ENCODE peak calls at places on chromosomes 16 and 17, in seven cellular contexts. One of them, this sample, is unnamed. For H3K9me3 and H3K4me1, the result is how much of the 10 kb centered on the place peaks cover.

GRCh38 chr16:27838536-27839175 is 224.9 kb downstream of the GSG1L start:
- DNase-seq in ascending aorta: no peak
- DNase-seq in colonic mucosa: no peak
- DNase-seq in adrenal gland: no peak
- DNase-seq in stomach: no peak
- DNase-seq in A549: no peak
- DNase-seq in cardiac muscle cell: no peak
- DNase-seq in this sample: no peak

GRCh38 chr16:17138801-17139200 is 332.0 kb downstream of the XYLT1 start:
- DNase-seq in ascending aorta: no peak
- DNase-seq in colonic mucosa: no peak
- DNase-seq in cardiac muscle cell: no peak
- DNase-seq in stomach: no peak
- DNase-seq in A549: no peak
- DNase-seq in adrenal gland: no peak
- DNase-seq in this sample: no peak

GRCh38 chr17:71764507-71764906 is 356.3 kb upstream of the SOX9 start:
- DNase-seq in adrenal gland: peak
- DNase-seq in stomach: no peak
- DNase-seq in ascending aorta: no peak
- DNase-seq in cardiac muscle cell: peak
- DNase-seq in A549: peak
- DNase-seq in colonic mucosa: peak
- DNase-seq in this sample: no peak

GRCh38 chr16:66553223-66553622 is 847 bp downstream of the CKLF start:
- DNase-seq in cardiac muscle cell: no peak
- DNase-seq in adrenal gland: no peak
- DNase-seq in stomach: peak
- DNase-seq in A549: no peak
- DNase-seq in ascending aorta: no peak
- DNase-seq in colonic mucosa: peak
- DNase-seq in this sample: peak

GRCh38 chr17:32159586-32160438 is 17.5 kb downstream of the RHOT1 start:
- DNase-seq in stomach: no peak
- DNase-seq in ascending aorta: no peak
- DNase-seq in cardiac muscle cell: no peak
- DNase-seq in adrenal gland: no peak
- DNase-seq in A549: no peak
- DNase-seq in colonic mucosa: no peak
- DNase-seq in this sample: no peak

GRCh38 chr17:11608396-11608795 is 10.1 kb downstream of the DNAH9 start:
- DNase-seq in adrenal gland: peak
- DNase-seq in A549: peak
- DNase-seq in cardiac muscle cell: peak
- DNase-seq in stomach: peak
- DNase-seq in ascending aorta: no peak
- DNase-seq in colonic mucosa: peak
- DNase-seq in this sample: no peak

GRCh38 chr16:68737046-68737729 is at the start of gene CDH1:
- DNase-seq in A549: no peak
- DNase-seq in adrenal gland: no peak
- DNase-seq in ascending aorta: no peak
- DNase-seq in colonic mucosa: peak
- DNase-seq in cardiac muscle cell: no peak
- DNase-seq in stomach: peak
- DNase-seq in this sample: peak

GRCh38 chr16:85123891-85124635 is 11.8 kb upstream of the CIBAR2 start:
- DNase-seq in A549: peak
- DNase-seq in cardiac muscle cell: peak
- DNase-seq in stomach: no peak
- DNase-seq in ascending aorta: peak
- DNase-seq in colonic mucosa: no peak
- DNase-seq in adrenal gland: peak
- DNase-seq in this sample: no peak

GRCh38 chr16:73131153-73131862 is 83.4 kb upstream of the ZFHX3 start:
- DNase-seq in stomach: no peak
- DNase-seq in colonic mucosa: no peak
- DNase-seq in A549: no peak
- DNase-seq in cardiac muscle cell: no peak
- DNase-seq in adrenal gland: no peak
- DNase-seq in ascending aorta: no peak
- DNase-seq in this sample: no peak

GRCh38 chr17:15920758-15921239 is 24.1 kb upstream of the ADORA2B start:
- DNase-seq in stomach: no peak
- DNase-seq in A549: peak
- DNase-seq in adrenal gland: no peak
- DNase-seq in cardiac muscle cell: peak
- DNase-seq in ascending aorta: no peak
- DNase-seq in colonic mucosa: no peak
- DNase-seq in this sample: no peak

GRCh38 chr17:74235040-74235581 is 21.7 kb downstream of the TTYH2 start:
- DNase-seq in ascending aorta: no peak
- DNase-seq in A549: no peak
- DNase-seq in stomach: no peak
- DNase-seq in cardiac muscle cell: no peak
- DNase-seq in colonic mucosa: no peak
- DNase-seq in adrenal gland: no peak
- DNase-seq in this sample: no peak

GRCh38 chr16:85832578-85833539 is 33.4 kb downstream of the COX4I1 start:
- DNase-seq in A549: no peak
- DNase-seq in stomach: no peak
- DNase-seq in adrenal gland: no peak
- DNase-seq in colonic mucosa: no peak
- DNase-seq in ascending aorta: no peak
- DNase-seq in cardiac muscle cell: no peak
- DNase-seq in this sample: no peak

GRCh38 chr17:27612160-27612767 is 18.7 kb upstream of the LGALS9 start:
- DNase-seq in stomach: no peak
- DNase-seq in colonic mucosa: no peak
- DNase-seq in adrenal gland: no peak
- DNase-seq in ascending aorta: no peak
- DNase-seq in cardiac muscle cell: no peak
- DNase-seq in A549: no peak
- DNase-seq in this sample: no peak

GRCh38 chr17:50153650-50154575 is 3.4 kb upstream of the PPP1R9B start:
- DNase-seq in adrenal gland: peak
- DNase-seq in cardiac muscle cell: peak
- DNase-seq in colonic mucosa: no peak
- DNase-seq in A549: no peak
- DNase-seq in stomach: peak
- DNase-seq in ascending aorta: peak
- DNase-seq in this sample: no peak

GRCh38 chr17:15109608-15110007 is 155.5 kb downstream of the PMP22 start:
- DNase-seq in colonic mucosa: no peak
- DNase-seq in stomach: no peak
- DNase-seq in cardiac muscle cell: no peak
- DNase-seq in adrenal gland: no peak
- DNase-seq in A549: no peak
- DNase-seq in ascending aorta: no peak
- DNase-seq in this sample: no peak

GRCh38 chr16:69563605-69564580 is 1.9 kb upstream of the NFAT5 start:
- DNase-seq in cardiac muscle cell: peak
- DNase-seq in A549: peak
- DNase-seq in colonic mucosa: peak
- DNase-seq in adrenal gland: no peak
- DNase-seq in ascending aorta: no peak
- DNase-seq in stomach: no peak
- DNase-seq in this sample: peak

DNA sequence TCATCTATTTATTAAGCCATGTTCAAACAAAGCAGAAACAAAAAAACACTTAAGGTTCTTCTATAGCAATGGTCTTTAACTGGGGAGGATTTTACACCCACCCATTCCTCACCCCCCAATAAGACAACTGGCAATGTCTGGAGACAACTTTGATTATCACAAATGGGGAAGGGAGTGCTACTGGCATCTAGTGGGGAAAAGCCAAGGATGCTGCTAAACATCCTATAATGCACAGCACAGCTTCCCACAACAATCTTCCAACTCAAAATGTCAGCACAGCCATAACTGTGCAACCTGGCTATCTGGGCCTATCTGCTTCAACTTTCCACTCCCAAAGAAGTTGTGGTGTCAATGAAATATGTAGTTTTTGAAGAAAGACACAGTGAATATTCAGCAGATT is 1044.4 kb downstream of the CDH8 start:
- DNase-seq in cardiac muscle cell: no peak
- DNase-seq in colonic mucosa: no peak
- DNase-seq in adrenal gland: no peak
- DNase-seq in ascending aorta: no peak
- DNase-seq in stomach: no peak
- DNase-seq in A549: no peak
- DNase-seq in this sample: no peak
- H3K9me3 ChIP-seq in cardiac muscle cell: under half
- H3K9me3 ChIP-seq in colonic mucosa: under half
- H3K9me3 ChIP-seq in adrenal gland: under half
- H3K9me3 ChIP-seq in ascending aorta: under half
- H3K9me3 ChIP-seq in stomach: under half
- H3K9me3 ChIP-seq in A549: under half
- H3K9me3 ChIP-seq in this sample: under half

GRCh38 chr17:258906-259305 is 77.5 kb upstream of the DOC2B start:
- DNase-seq in cardiac muscle cell: no peak
- DNase-seq in adrenal gland: peak
- DNase-seq in A549: no peak
- DNase-seq in ascending aorta: peak
- DNase-seq in stomach: peak
- DNase-seq in colonic mucosa: peak
- DNase-seq in this sample: no peak
- H3K27ac ChIP-seq in cardiac muscle cell: no peak
- H3K27ac ChIP-seq in adrenal gland: no peak
- H3K27ac ChIP-seq in A549: no peak
- H3K27ac ChIP-seq in ascending aorta: no peak
- H3K27ac ChIP-seq in stomach: no peak
- H3K27ac ChIP-seq in colonic mucosa: no peak
- H3K27ac ChIP-seq in this sample: no peak

GRCh38 chr16:64206877-64207276 is 915.0 kb downstream of the CDH11 start:
- DNase-seq in A549: no peak
- DNase-seq in ascending aorta: no peak
- DNase-seq in adrenal gland: no peak
- DNase-seq in colonic mucosa: no peak
- DNase-seq in cardiac muscle cell: peak
- DNase-seq in stomach: no peak
- DNase-seq in this sample: no peak
- H3K4me1 ChIP-seq in A549: under half
- H3K4me1 ChIP-seq in ascending aorta: under half
- H3K4me1 ChIP-seq in adrenal gland: under half
- H3K4me1 ChIP-seq in colonic mucosa: under half
- H3K4me1 ChIP-seq in cardiac muscle cell: under half
- H3K4me1 ChIP-seq in stomach: under half
- H3K4me1 ChIP-seq in this sample: under half

GRCh38 chr16:5580772-5581171 is 483.2 kb upstream of the EEF2KMT start:
- DNase-seq in colonic mucosa: no peak
- DNase-seq in A549: no peak
- DNase-seq in adrenal gland: no peak
- DNase-seq in cardiac muscle cell: no peak
- DNase-seq in stomach: no peak
- DNase-seq in ascending aorta: no peak
- DNase-seq in this sample: no peak
- H3K9me3 ChIP-seq in colonic mucosa: under half
- H3K9me3 ChIP-seq in A549: under half
- H3K9me3 ChIP-seq in adrenal gland: under half
- H3K9me3 ChIP-seq in cardiac muscle cell: under half
- H3K9me3 ChIP-seq in stomach: under half
- H3K9me3 ChIP-seq in ascending aorta: under half
- H3K9me3 ChIP-seq in this sample: under half

DNA sequence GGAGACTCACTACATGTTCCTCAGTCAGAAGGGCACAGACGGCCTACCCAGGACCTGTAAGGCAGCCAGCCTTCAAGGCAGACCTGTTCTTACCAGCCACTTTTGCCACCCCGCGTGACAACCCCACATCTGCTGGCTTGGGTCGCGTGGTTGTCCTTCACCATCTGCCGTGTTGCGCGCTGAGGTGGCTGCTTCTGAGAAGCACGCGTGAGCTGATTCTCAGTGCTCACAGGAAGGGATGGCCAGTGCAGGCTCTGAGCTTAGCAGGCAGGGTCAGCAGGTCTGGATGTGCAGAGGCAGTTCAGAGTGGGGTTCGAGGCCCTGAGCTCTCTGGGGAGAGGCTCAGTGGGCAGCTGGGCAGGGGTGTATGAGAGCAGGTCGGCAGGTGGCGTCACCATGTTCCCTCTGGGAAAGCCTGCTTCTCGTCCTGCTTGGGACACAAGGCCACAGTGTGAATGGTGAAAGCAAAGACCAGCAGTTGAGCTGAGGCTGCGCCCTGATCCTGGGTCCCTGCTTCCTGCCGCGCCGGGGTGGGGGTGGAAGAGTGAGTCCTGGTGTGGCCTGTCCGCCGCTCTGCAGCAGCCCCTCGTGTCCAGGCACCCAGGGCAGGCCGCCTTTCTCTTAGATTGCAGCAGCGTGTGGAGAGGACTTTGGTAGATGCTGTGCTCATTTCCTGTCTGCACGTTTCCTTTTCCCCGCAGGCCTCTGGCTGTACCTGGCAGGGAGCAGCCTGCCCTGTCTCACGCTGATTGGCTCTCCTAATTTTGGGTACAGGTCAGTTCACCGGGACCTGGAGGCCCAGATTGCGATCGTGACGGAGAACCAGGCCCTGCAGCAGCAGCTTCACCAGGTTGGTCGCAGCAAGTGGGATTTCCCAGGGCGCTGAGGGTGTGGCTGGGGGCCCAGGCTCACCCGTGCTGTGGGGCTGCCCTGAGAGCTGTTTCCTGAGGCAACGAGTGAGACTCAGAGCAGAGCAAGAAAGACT is 36.0 kb downstream of the PGS1 start:
- DNase-seq in cardiac muscle cell: no peak
- DNase-seq in colonic mucosa: no peak
- DNase-seq in ascending aorta: no peak
- DNase-seq in stomach: no peak
- DNase-seq in adrenal gland: no peak
- DNase-seq in A549: no peak
- DNase-seq in this sample: peak
- H3K27ac ChIP-seq in cardiac muscle cell: peak
- H3K27ac ChIP-seq in colonic mucosa: peak
- H3K27ac ChIP-seq in ascending aorta: peak
- H3K27ac ChIP-seq in stomach: peak
- H3K27ac ChIP-seq in adrenal gland: no peak
- H3K27ac ChIP-seq in A549: no peak
- H3K27ac ChIP-seq in this sample: peak